ENCODE peak calls at places on chromosomes 11 and 22, in seven cellular contexts. T is body of pancreas; A is CD4-positive, CD25-positive, alpha-beta regulatory T cell; Q is PC-3; N is GM23248; L is left ventricle myocardium inferior; J is pancreas. C is an unnamed sample. For H3K4me1, the result is how much of the 10 kb centered on the place peaks cover.

GRCh38 chr11:67510023-67510345 is 2.0 kb upstream of the CDK2AP2 start:
- DNase-seq in T (no peak), A (no peak), Q (no peak), N (no peak), L (no peak), J (no peak), C (no peak)

GRCh38 chr22:28442951-28443876 is 236.4 kb downstream of the TTC28 start:
- DNase-seq in T (peak), A (peak), Q (no peak), N (peak), L (peak), J (peak), C (peak)

GRCh38 chr11:73478737-73479347 is 102.6 kb downstream of the RELT start:
- DNase-seq in T (no peak), A (peak), Q (peak), N (peak), L (no peak), J (no peak), C (no peak)

GRCh38 chr22:24601217-24602104 is 1.5 kb upstream of the GGT1 start:
- DNase-seq in T (peak), A (peak), Q (no peak), N (no peak), L (peak), J (peak), C (peak)

GRCh38 chr11:4102711-4103110 is 8.1 kb downstream of the RRM1 start:
- DNase-seq in T (no peak), A (no peak), Q (no peak), N (no peak), L (no peak), J (no peak), C (no peak)

GRCh38 chr11:84541711-84542340 is 1085.3 kb downstream of the DLG2 start:
- DNase-seq in T (no peak), A (no peak), Q (peak), N (peak), L (no peak), J (no peak), C (no peak)

GRCh38 chr22:17977371-17977770 is 47.0 kb downstream of the MICAL3 start:
- DNase-seq in T (no peak), A (no peak), Q (no peak), N (no peak), L (no peak), J (no peak), C (no peak)

GRCh38 chr11:75285776-75286360 is 45.3 kb downstream of the TPBGL start:
- DNase-seq in T (no peak), A (no peak), Q (no peak), N (no peak), L (no peak), J (no peak), C (no peak)

GRCh38 chr22:36822581-36822980 is 5.7 kb upstream of the PVALB start:
- DNase-seq in T (no peak), A (no peak), Q (no peak), N (no peak), L (no peak), J (no peak), C (no peak)

GRCh38 chr11:118607401-118608267 is at the start of gene PHLDB1:
- DNase-seq in T (peak), A (peak), Q (peak), N (peak), L (peak), J (peak), C (peak)

GRCh38 chr11:122045181-122045586 is 70.8 kb downstream of the BLID start:
- DNase-seq in T (no peak), A (no peak), Q (peak), N (peak), L (no peak), J (no peak), C (no peak)

GRCh38 chr11:2413735-2414579 is 13.4 kb downstream of the TSSC4 start:
- DNase-seq in T (no peak), A (no peak), Q (no peak), N (no peak), L (no peak), J (no peak), C (no peak)

GRCh38 chr11:128437137-128437536 is 150.2 kb downstream of the ETS1 start:
- DNase-seq in T (no peak), A (no peak), Q (no peak), N (peak), L (no peak), J (no peak), C (no peak)

GRCh38 chr11:27485930-27486773 is 13.6 kb upstream of the LGR4 start:
- DNase-seq in T (peak), A (peak), Q (peak), N (peak), L (no peak), J (no peak), C (no peak)

GRCh38 chr11:67647471-67647870 is 3.1 kb downstream of the ACY3 start:
- DNase-seq in T (peak), A (no peak), Q (no peak), N (no peak), L (no peak), J (peak), C (peak)

GRCh38 chr11:20061766-20062165 is 98.5 kb downstream of the DBX1 start:
- DNase-seq in T (no peak), A (no peak), Q (no peak), N (no peak), L (no peak), J (no peak), C (no peak)

GRCh38 chr11:22734628-22735345 is 68.4 kb downstream of the GAS2 start:
- DNase-seq in T (no peak), A (no peak), Q (no peak), N (peak), L (no peak), J (no peak), C (no peak)

GRCh38 chr11:66951135-66951534 is 7.0 kb downstream of the PC start:
- DNase-seq in T (no peak), A (no peak), Q (no peak), N (no peak), L (no peak), J (no peak), C (no peak)

GRCh38 chr11:72624496-72625201 is 49.6 kb downstream of the PDE2A start:
- DNase-seq in T (no peak), A (peak), Q (no peak), N (peak), L (peak), J (no peak), C (no peak)

GRCh38 chr11:1780700-1781592 is 17.2 kb upstream of the CTSD start:
- DNase-seq in T (no peak), A (no peak), Q (no peak), N (no peak), L (no peak), J (no peak), C (peak)

GRCh38 chr22:26835929-26836528 is 178.6 kb downstream of the MIAT start:
- DNase-seq in T (peak), A (peak), Q (peak), N (peak), L (no peak), J (peak), C (peak)

GRCh38 chr11:119470316-119471266 is 47.6 kb upstream of the THY1 start:
- DNase-seq in T (no peak), A (no peak), Q (peak), N (peak), L (no peak), J (no peak), C (no peak)

GRCh38 chr11:45180888-45181594 is 34.6 kb downstream of the PRDM11 start:
- DNase-seq in T (peak), A (peak), Q (peak), N (peak), L (peak), J (peak), C (peak)

GRCh38 chr11:61728940-61729219 is 23.6 kb upstream of the MYRF start:
- DNase-seq in T (no peak), A (no peak), Q (peak), N (peak), L (no peak), J (no peak), C (no peak)

GRCh38 chr11:86811637-86812321 is 11.4 kb downstream of the PRSS23 start:
- DNase-seq in T (peak), A (no peak), Q (peak), N (peak), L (no peak), J (no peak), C (no peak)

GRCh38 chr22:50507421-50507990 is at the start of gene LMF2:
- DNase-seq in T (peak), A (peak), Q (peak), N (peak), L (peak), J (peak), C (peak)

GRCh38 chr11:68038226-68038717 is 553 bp upstream of the TCIRG1 start:
- DNase-seq in T (peak), A (no peak), Q (no peak), N (no peak), L (no peak), J (peak), C (no peak)

GRCh38 chr11:12216542-12217422 is 106.4 kb downstream of the MICAL2 start:
- DNase-seq in T (peak), A (no peak), Q (no peak), N (no peak), L (peak), J (no peak), C (peak)

GRCh38 chr11:63673579-63673978 is 2.4 kb upstream of the ATL3 start:
- DNase-seq in T (no peak), A (no peak), Q (peak), N (peak), L (no peak), J (no peak), C (no peak)

GRCh38 chr11:18457435-18457834 is 1.8 kb downstream of the LDHAL6A start:
- DNase-seq in T (no peak), A (no peak), Q (peak), N (no peak), L (no peak), J (no peak), C (no peak)

GRCh38 chr11:133443361-133443760 is 88.9 kb downstream of the OPCML start:
- DNase-seq in T (no peak), A (no peak), Q (no peak), N (no peak), L (no peak), J (no peak), C (no peak)

DNA sequence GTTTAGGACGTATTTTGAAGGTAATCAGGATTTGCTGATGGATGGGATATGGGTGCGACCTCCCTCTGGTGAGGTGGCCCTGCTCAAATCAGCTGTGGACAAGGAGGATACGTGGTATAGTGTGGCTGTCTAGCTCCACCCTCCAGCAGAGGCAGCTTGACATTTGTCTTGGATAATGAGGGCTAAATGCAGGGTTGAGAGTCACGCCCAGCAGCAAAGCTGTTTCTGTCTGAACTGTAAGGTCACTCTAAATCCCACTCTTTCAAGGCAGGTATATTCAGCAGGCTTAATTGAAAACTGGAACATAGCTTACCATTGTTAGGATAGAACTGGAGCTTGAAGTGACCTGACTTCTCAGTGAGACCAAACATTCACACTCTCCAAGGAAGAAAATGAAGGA is 98.7 kb downstream of the SWAP70 start:
- DNase-seq in T (no peak), A (no peak), Q (no peak), N (no peak), L (no peak), J (no peak), C (no peak)
- H3K4me1 ChIP-seq in T (under half), A (under half), Q (under half), N (half or more), L (half or more), J (under half), C (under half)

DNA sequence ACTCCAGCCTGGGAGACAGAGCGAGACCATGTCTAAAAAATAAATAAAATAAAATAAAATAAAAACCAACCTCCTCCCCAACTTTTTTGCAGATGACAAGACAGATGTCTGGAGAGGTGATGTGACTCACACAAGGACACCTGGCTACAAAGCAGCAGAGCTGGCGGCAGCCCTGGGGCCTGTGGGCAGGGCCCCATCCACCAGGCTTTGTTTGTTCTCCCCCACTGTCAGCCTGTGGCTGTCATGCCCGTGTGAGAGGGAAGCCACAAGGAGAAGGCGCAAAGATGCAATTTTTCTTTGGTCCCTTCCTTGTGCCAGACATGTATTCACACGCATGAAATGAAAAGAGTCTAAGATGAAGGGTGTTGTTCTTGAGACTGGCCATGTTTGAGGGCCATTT is 16.6 kb downstream of the CD59 start:
- DNase-seq in T (no peak), A (no peak), Q (peak), N (no peak), L (no peak), J (no peak), C (no peak)
- H3K4me1 ChIP-seq in T (half or more), A (under half), Q (half or more), N (half or more), L (half or more), J (under half), C (under half)

GRCh38 chr11:64854157-64854533 is 9.7 kb upstream of the CDC42BPG start:
- DNase-seq in T (no peak), A (no peak), Q (no peak), N (no peak), L (no peak), J (no peak), C (no peak)

GRCh38 chr11:64853709-64854108 is 9.3 kb upstream of the CDC42BPG start:
- DNase-seq in T (no peak), A (peak), Q (no peak), N (no peak), L (no peak), J (no peak), C (peak)

GRCh38 chr11:64851831-64852337 is 7.4 kb upstream of the CDC42BPG start:
- DNase-seq in T (no peak), A (peak), Q (no peak), N (no peak), L (no peak), J (no peak), C (peak)

GRCh38 chr11:64854534-64855502 is 10.4 kb upstream of the CDC42BPG start:
- DNase-seq in T (peak), A (no peak), Q (peak), N (peak), L (peak), J (no peak), C (peak)

GRCh38 chr11:64852804-64853520 is 8.5 kb upstream of the CDC42BPG start:
- DNase-seq in T (no peak), A (no peak), Q (no peak), N (no peak), L (no peak), J (no peak), C (no peak)
- H3K4me1 ChIP-seq in T (under half), A (half or more), Q (half or more), N (under half), L (half or more), J (under half), C (half or more)

GRCh38 chr22:30321461-30321860 is 5.3 kb downstream of the TBC1D10A start:
- DNase-seq in T (no peak), A (no peak), Q (no peak), N (no peak), L (no peak), J (no peak), C (no peak)
- H3K4me1 ChIP-seq in T (half or more), A (half or more), Q (under half), N (under half), L (half or more), J (under half), C (under half)